ENCODE peak calls at places on chromosome 5, in six cellular contexts. E, X, N, M, G and S are unnamed samples.

GRCh38 chr5:72106922-72107873 is at the start of gene MAP1B:
- DNase-seq in E (no peak), X (peak), N (peak), M (peak), G (no peak), S (peak)

GRCh38 chr5:154086123-154086522 is 47.4 kb downstream of the MFAP3 start:
- DNase-seq in E (no peak), X (no peak), N (no peak), M (no peak), G (no peak), S (no peak)

GRCh38 chr5:132754947-132755346 is 7.7 kb downstream of the CCNI2 start:
- DNase-seq in E (no peak), X (peak), N (no peak), M (peak), G (no peak), S (no peak)

GRCh38 chr5:140840978-140841962 is at the start of gene PCDHA8:
- DNase-seq in E (peak), X (no peak), N (peak), M (peak), G (no peak), S (no peak)

GRCh38 chr5:2217219-2217618 is 334.5 kb upstream of the IRX4 start:
- DNase-seq in E (no peak), X (no peak), N (no peak), M (no peak), G (no peak), S (no peak)

GRCh38 chr5:130138406-130139060 is 234.3 kb downstream of the CHSY3 start:
- DNase-seq in E (no peak), X (no peak), N (no peak), M (no peak), G (no peak), S (no peak)

GRCh38 chr5:69288069-69288468 is 44.5 kb downstream of the CCDC125 start:
- DNase-seq in E (no peak), X (no peak), N (no peak), M (no peak), G (no peak), S (no peak)

GRCh38 chr5:72242796-72243475 is 77.1 kb downstream of the MRPS27 start:
- DNase-seq in E (no peak), X (no peak), N (no peak), M (no peak), G (no peak), S (no peak)

GRCh38 chr5:31220968-31221367 is 27.5 kb downstream of the CDH6 start:
- DNase-seq in E (no peak), X (no peak), N (no peak), M (no peak), G (no peak), S (no peak)

GRCh38 chr5:139650031-139650688 is 2.0 kb downstream of the CXXC5 start:
- DNase-seq in E (no peak), X (peak), N (peak), M (peak), G (no peak), S (no peak)

GRCh38 chr5:31935702-31936347 is 238.3 kb downstream of the GOLPH3 start:
- DNase-seq in E (no peak), X (peak), N (no peak), M (no peak), G (no peak), S (no peak)

GRCh38 chr5:179765400-179765799 is 28.4 kb upstream of the LTC4S start:
- DNase-seq in E (no peak), X (peak), N (no peak), M (peak), G (peak), S (no peak)

GRCh38 chr5:103218164-103218563 is 40.4 kb upstream of the MACIR start:
- DNase-seq in E (no peak), X (peak), N (no peak), M (no peak), G (no peak), S (no peak)

GRCh38 chr5:149264432-149265069 is 7.1 kb upstream of the AFAP1L1 start:
- DNase-seq in E (no peak), X (peak), N (peak), M (no peak), G (no peak), S (no peak)

GRCh38 chr5:108003178-108003577 is 332.4 kb upstream of the EFNA5 start:
- DNase-seq in E (no peak), X (peak), N (no peak), M (peak), G (no peak), S (no peak)

GRCh38 chr5:87829214-87829551 is 416.5 kb upstream of the CCNH start:
- DNase-seq in E (no peak), X (peak), N (no peak), M (no peak), G (peak), S (no peak)

GRCh38 chr5:35618791-35619190 is 1.1 kb downstream of the SPEF2 start:
- DNase-seq in E (no peak), X (no peak), N (no peak), M (no peak), G (no peak), S (no peak)

GRCh38 chr5:138610468-138611294 is 35.5 kb upstream of the HSPA9 start:
- DNase-seq in E (no peak), X (no peak), N (no peak), M (peak), G (no peak), S (no peak)

GRCh38 chr5:108025009-108025408 is 354.3 kb upstream of the EFNA5 start:
- DNase-seq in E (no peak), X (no peak), N (no peak), M (no peak), G (no peak), S (no peak)

GRCh38 chr5:172915514-172915913 is 43.7 kb upstream of the RPL26L1 start:
- DNase-seq in E (no peak), X (no peak), N (no peak), M (no peak), G (no peak), S (no peak)

GRCh38 chr5:67196537-67197059 is at the start of gene CD180:
- DNase-seq in E (no peak), X (peak), N (no peak), M (peak), G (no peak), S (no peak)

GRCh38 chr5:139389701-139390638 is at the start of gene MZB1:
- DNase-seq in E (no peak), X (no peak), N (peak), M (peak), G (no peak), S (peak)

GRCh38 chr5:95591490-95591901 is 28.4 kb upstream of the GPR150 start:
- DNase-seq in E (no peak), X (peak), N (no peak), M (no peak), G (no peak), S (no peak)

GRCh38 chr5:158235159-158235547 is 376.2 kb upstream of the CLINT1 start:
- DNase-seq in E (peak), X (no peak), N (no peak), M (no peak), G (no peak), S (no peak)

GRCh38 chr5:74949976-74950375 is 83.8 kb upstream of the FAM169A start:
- DNase-seq in E (no peak), X (no peak), N (no peak), M (no peak), G (peak), S (no peak)

GRCh38 chr5:69404659-69405330 is 10.1 kb upstream of the MARVELD2 start:
- DNase-seq in E (no peak), X (no peak), N (no peak), M (no peak), G (no peak), S (no peak)

GRCh38 chr5:140336388-140336787 is 10.0 kb downstream of the HBEGF start:
- DNase-seq in E (no peak), X (no peak), N (no peak), M (no peak), G (no peak), S (no peak)

GRCh38 chr5:171770153-171770552 is 15.5 kb upstream of the SMIM23 start:
- DNase-seq in E (no peak), X (no peak), N (no peak), M (peak), G (no peak), S (no peak)

GRCh38 chr5:112264151-112264550 is 154.9 kb downstream of the EPB41L4A start:
- DNase-seq in E (no peak), X (no peak), N (no peak), M (no peak), G (no peak), S (no peak)

GRCh38 chr5:146091881-146092280 is 13.5 kb downstream of the PLAC8L1 start:
- DNase-seq in E (no peak), X (no peak), N (no peak), M (no peak), G (no peak), S (no peak)

GRCh38 chr5:91641730-91642350 is 258.7 kb upstream of the ARRDC3 start:
- DNase-seq in E (no peak), X (peak), N (no peak), M (peak), G (peak), S (no peak)

GRCh38 chr5:150618188-150618587 is 22.3 kb upstream of the SYNPO start:
- DNase-seq in E (no peak), X (no peak), N (no peak), M (no peak), G (no peak), S (no peak)

GRCh38 chr5:132176543-132176945 is 51.1 kb downstream of the P4HA2 start:
- DNase-seq in E (no peak), X (no peak), N (peak), M (peak), G (no peak), S (no peak)

GRCh38 chr5:132776077-132776931 is 735 bp downstream of the SEPTIN8 start:
- DNase-seq in E (no peak), X (peak), N (peak), M (peak), G (no peak), S (no peak)

GRCh38 chr5:111070272-111071134 is 1.0 kb upstream of the TSLP start:
- DNase-seq in E (no peak), X (no peak), N (peak), M (no peak), G (no peak), S (no peak)

GRCh38 chr5:27158775-27159174 is 120.4 kb upstream of the CDH9 start:
- DNase-seq in E (no peak), X (no peak), N (no peak), M (no peak), G (no peak), S (no peak)

GRCh38 chr5:42641321-42642005 is 115.2 kb upstream of the CCDC152 start:
- DNase-seq in E (no peak), X (no peak), N (no peak), M (no peak), G (no peak), S (no peak)

GRCh38 chr5:119328753-119329602 is 26.8 kb upstream of the TNFAIP8 start:
- DNase-seq in E (no peak), X (no peak), N (peak), M (no peak), G (peak), S (no peak)

GRCh38 chr5:151622367-151623097 is 31.4 kb upstream of the FAT2 start:
- DNase-seq in E (no peak), X (no peak), N (no peak), M (no peak), G (no peak), S (no peak)

GRCh38 chr5:91417219-91417618 is 34.1 kb upstream of the ARRDC3 start:
- DNase-seq in E (no peak), X (no peak), N (no peak), M (peak), G (no peak), S (no peak)